ENCODE peak calls at places on chromosomes 16 and 17, in six cellular contexts. Q is HFF-Myc, S is GM18507, M is hepatocyte, P is NCI-H1694, J is heart left ventricle. W is an unnamed sample.
A peak's percentile ranks its signal among the peaks of the same experiment; 100 is the strongest.

GRCh38 chr16:17469742-17470001 is 1.1 kb downstream of the XYLT1 start:
- DNase-seq in J (no peak), S (no peak), M (no peak), Q (no peak), P (no peak), W (no peak)

GRCh38 chr16:2035431-2036199 is 8.9 kb downstream of the NHERF2 start:
- DNase-seq in J (peak; percentile 69), M (peak; percentile 81), P (no peak), Q (no peak), S (no peak), W (no peak)

GRCh38 chr16:66603537-66604375 is 748 bp upstream of the CMTM3 start:
- DNase-seq in S (no peak), P (peak; percentile 14), Q (no peak), J (peak; percentile 64), M (peak; percentile 85), W (no peak)

GRCh38 chr17:81466564-81467472 is 45.8 kb downstream of the ACTG1 start:
- DNase-seq in J (no peak), M (no peak), Q (no peak), P (no peak), S (no peak), W (no peak)

GRCh38 chr17:16211601-16212000 is 3.7 kb downstream of the NCOR1 start:
- DNase-seq in J (no peak), P (no peak), Q (no peak), S (no peak), M (no peak), W (no peak)

GRCh38 chr17:71572343-71572742 is 548.5 kb upstream of the SOX9 start:
- DNase-seq in S (no peak), M (no peak), P (no peak), J (no peak), Q (no peak), W (no peak)

GRCh38 chr16:51922476-51922875 is 624.5 kb downstream of the TOX3 start:
- DNase-seq in S (no peak), J (no peak), Q (no peak), M (no peak), P (no peak), W (peak; percentile 10)

GRCh38 chr17:43714338-43715149 is 44.0 kb downstream of the SOST start:
- DNase-seq in M (no peak), P (no peak), Q (no peak), J (no peak), S (no peak), W (no peak)

GRCh38 chr17:63927464-63928171 is 4.5 kb downstream of the CD79B start:
- DNase-seq in J (no peak), S (no peak), P (no peak), Q (no peak), M (no peak), W (no peak)

GRCh38 chr16:14146445-14146844 is 75.3 kb downstream of the MRTFB start:
- DNase-seq in Q (no peak), J (no peak), S (no peak), P (no peak), M (no peak), W (no peak)

GRCh38 chr17:42438600-42439567 is 15.8 kb upstream of the CAVIN1 start:
- DNase-seq in M (no peak), Q (no peak), S (no peak), J (no peak), P (no peak), W (no peak)

GRCh38 chr17:61406871-61407210 is 7.2 kb downstream of the TBX2 start:
- DNase-seq in Q (no peak), J (no peak), P (no peak), S (no peak), M (no peak), W (no peak)

GRCh38 chr16:24986512-24987303 is 28.5 kb downstream of the ARHGAP17 start:
- DNase-seq in P (no peak), S (no peak), J (peak; percentile 54), Q (no peak), M (peak; percentile 62), W (no peak)

GRCh38 chr17:67046398-67046797 is 2.0 kb downstream of the CACNG1 start:
- DNase-seq in S (no peak), Q (no peak), J (no peak), P (no peak), M (no peak), W (no peak)

GRCh38 chr17:8289103-8289397 is 580 bp downstream of the RANGRF start:
- DNase-seq in J (no peak), P (no peak), S (peak; percentile 58), M (no peak), Q (no peak), W (no peak)

GRCh38 chr17:20173091-20173490 is 163.9 kb downstream of the SPECC1 start:
- DNase-seq in P (no peak), J (no peak), S (no peak), M (no peak), Q (no peak), W (no peak)

GRCh38 chr16:28181557-28181914 is 30.2 kb downstream of the XPO6 start:
- DNase-seq in S (no peak), M (peak; percentile 78), P (no peak), J (peak; percentile 45), Q (peak; percentile 82), W (no peak)

GRCh38 chr16:11909653-11910551 is 5.9 kb downstream of the GSPT1 start:
- DNase-seq in M (peak; percentile 8), S (no peak), J (no peak), Q (no peak), P (no peak), W (no peak)

GRCh38 chr16:16083421-16084156 is 134.2 kb downstream of the ABCC1 start:
- DNase-seq in M (no peak), J (no peak), Q (no peak), S (no peak), P (no peak), W (no peak)

GRCh38 chr17:6056104-6056503 is 14.1 kb upstream of the WSCD1 start:
- DNase-seq in Q (no peak), S (no peak), P (no peak), M (no peak), J (no peak), W (no peak)

GRCh38 chr16:17475104-17475503 is 4.3 kb upstream of the XYLT1 start:
- DNase-seq in J (no peak), Q (no peak), M (no peak), S (no peak), P (no peak), W (no peak)

GRCh38 chr17:13619462-13619861 is 17.7 kb upstream of the HS3ST3A1 start:
- DNase-seq in Q (no peak), S (no peak), M (no peak), J (no peak), P (no peak), W (no peak)

GRCh38 chr17:77869665-77870132 is 88.8 kb upstream of the TNRC6C start:
- DNase-seq in M (no peak), P (no peak), Q (no peak), J (peak; percentile 28), S (peak; percentile 60), W (no peak)

GRCh38 chr17:53837131-53837530 is 14.4 kb downstream of the KIF2B start:
- DNase-seq in M (no peak), J (no peak), P (no peak), S (no peak), Q (no peak), W (no peak)

GRCh38 chr17:27430383-27430840 is 25.8 kb upstream of the KSR1 start:
- DNase-seq in M (no peak), Q (no peak), S (no peak), J (no peak), P (no peak), W (no peak)